ENCODE peak calls at places on chromosome 7, in nine cellular contexts. One of them, this sample, is unnamed.

GRCh38 chr7:121557034-121557892 is 161.2 kb upstream of the FAM3C start:
- DNase-seq in Jurkat, Clone E6-1: no peak
- DNase-seq in amniotic stem cell: no peak
- DNase-seq in HTR-8/SVneo: no peak
- DNase-seq in GM12878: no peak
- DNase-seq in stimulated activated effector memory CD8-positive, alpha-beta T cell treated with anti-CD3 and anti-CD28 coated beads, Interleukin-12 subunit alpha, Interleukin-12 subunit beta, amount 100 ng/mL, for 72 hours: no peak
- DNase-seq in astrocyte of the spinal cord: peak
- DNase-seq in stimulated activated CD4-positive, alpha-beta T cell treated with anti-CD3 and anti-CD28 coated beads, Interleukin-4, amount 100 ng/mL, for 1 hour: no peak
- DNase-seq in RCC 7860: peak
- DNase-seq in this sample: no peak

GRCh38 chr7:44286618-44287487 is 38.5 kb downstream of the CAMK2B start:
- DNase-seq in amniotic stem cell: no peak
- DNase-seq in stimulated activated effector memory CD8-positive, alpha-beta T cell treated with anti-CD3 and anti-CD28 coated beads, Interleukin-12 subunit alpha, Interleukin-12 subunit beta, amount 100 ng/mL, for 72 hours: no peak
- DNase-seq in astrocyte of the spinal cord: no peak
- DNase-seq in Jurkat, Clone E6-1: no peak
- DNase-seq in HTR-8/SVneo: no peak
- DNase-seq in GM12878: no peak
- DNase-seq in RCC 7860: no peak
- DNase-seq in stimulated activated CD4-positive, alpha-beta T cell treated with anti-CD3 and anti-CD28 coated beads, Interleukin-4, amount 100 ng/mL, for 1 hour: no peak
- DNase-seq in this sample: no peak

GRCh38 chr7:122305475-122306319 is 1.1 kb upstream of the FEZF1 start:
- DNase-seq in HTR-8/SVneo: no peak
- DNase-seq in Jurkat, Clone E6-1: no peak
- DNase-seq in stimulated activated CD4-positive, alpha-beta T cell treated with anti-CD3 and anti-CD28 coated beads, Interleukin-4, amount 100 ng/mL, for 1 hour: no peak
- DNase-seq in amniotic stem cell: no peak
- DNase-seq in stimulated activated effector memory CD8-positive, alpha-beta T cell treated with anti-CD3 and anti-CD28 coated beads, Interleukin-12 subunit alpha, Interleukin-12 subunit beta, amount 100 ng/mL, for 72 hours: no peak
- DNase-seq in RCC 7860: no peak
- DNase-seq in astrocyte of the spinal cord: peak
- DNase-seq in GM12878: no peak
- DNase-seq in this sample: peak

GRCh38 chr7:147412782-147413186 is 1177.8 kb upstream of the C7orf33 start:
- DNase-seq in astrocyte of the spinal cord: peak
- DNase-seq in GM12878: no peak
- DNase-seq in Jurkat, Clone E6-1: no peak
- DNase-seq in HTR-8/SVneo: peak
- DNase-seq in stimulated activated CD4-positive, alpha-beta T cell treated with anti-CD3 and anti-CD28 coated beads, Interleukin-4, amount 100 ng/mL, for 1 hour: no peak
- DNase-seq in RCC 7860: peak
- DNase-seq in amniotic stem cell: peak
- DNase-seq in stimulated activated effector memory CD8-positive, alpha-beta T cell treated with anti-CD3 and anti-CD28 coated beads, Interleukin-12 subunit alpha, Interleukin-12 subunit beta, amount 100 ng/mL, for 72 hours: no peak
- DNase-seq in this sample: no peak

GRCh38 chr7:145698526-145699262 is 417.9 kb upstream of the CNTNAP2 start:
- DNase-seq in amniotic stem cell: no peak
- DNase-seq in stimulated activated effector memory CD8-positive, alpha-beta T cell treated with anti-CD3 and anti-CD28 coated beads, Interleukin-12 subunit alpha, Interleukin-12 subunit beta, amount 100 ng/mL, for 72 hours: no peak
- DNase-seq in Jurkat, Clone E6-1: no peak
- DNase-seq in GM12878: no peak
- DNase-seq in stimulated activated CD4-positive, alpha-beta T cell treated with anti-CD3 and anti-CD28 coated beads, Interleukin-4, amount 100 ng/mL, for 1 hour: no peak
- DNase-seq in RCC 7860: no peak
- DNase-seq in astrocyte of the spinal cord: peak
- DNase-seq in HTR-8/SVneo: no peak
- DNase-seq in this sample: no peak

GRCh38 chr7:50792342-50793114 is 9.8 kb upstream of the GRB10 start:
- DNase-seq in GM12878: no peak
- DNase-seq in RCC 7860: peak
- DNase-seq in Jurkat, Clone E6-1: no peak
- DNase-seq in amniotic stem cell: no peak
- DNase-seq in HTR-8/SVneo: no peak
- DNase-seq in astrocyte of the spinal cord: peak
- DNase-seq in stimulated activated CD4-positive, alpha-beta T cell treated with anti-CD3 and anti-CD28 coated beads, Interleukin-4, amount 100 ng/mL, for 1 hour: peak
- DNase-seq in stimulated activated effector memory CD8-positive, alpha-beta T cell treated with anti-CD3 and anti-CD28 coated beads, Interleukin-12 subunit alpha, Interleukin-12 subunit beta, amount 100 ng/mL, for 72 hours: no peak
- DNase-seq in this sample: peak

GRCh38 chr7:2157473-2158279 is 75.1 kb downstream of the MAD1L1 start:
- DNase-seq in stimulated activated CD4-positive, alpha-beta T cell treated with anti-CD3 and anti-CD28 coated beads, Interleukin-4, amount 100 ng/mL, for 1 hour: no peak
- DNase-seq in amniotic stem cell: no peak
- DNase-seq in RCC 7860: no peak
- DNase-seq in HTR-8/SVneo: no peak
- DNase-seq in Jurkat, Clone E6-1: peak
- DNase-seq in GM12878: no peak
- DNase-seq in astrocyte of the spinal cord: peak
- DNase-seq in stimulated activated effector memory CD8-positive, alpha-beta T cell treated with anti-CD3 and anti-CD28 coated beads, Interleukin-12 subunit alpha, Interleukin-12 subunit beta, amount 100 ng/mL, for 72 hours: no peak
- DNase-seq in this sample: no peak

GRCh38 chr7:24318326-24318725 is 34.3 kb downstream of the NPY start:
- DNase-seq in stimulated activated effector memory CD8-positive, alpha-beta T cell treated with anti-CD3 and anti-CD28 coated beads, Interleukin-12 subunit alpha, Interleukin-12 subunit beta, amount 100 ng/mL, for 72 hours: no peak
- DNase-seq in RCC 7860: no peak
- DNase-seq in Jurkat, Clone E6-1: no peak
- DNase-seq in HTR-8/SVneo: no peak
- DNase-seq in GM12878: no peak
- DNase-seq in astrocyte of the spinal cord: no peak
- DNase-seq in amniotic stem cell: no peak
- DNase-seq in stimulated activated CD4-positive, alpha-beta T cell treated with anti-CD3 and anti-CD28 coated beads, Interleukin-4, amount 100 ng/mL, for 1 hour: no peak
- DNase-seq in this sample: peak

GRCh38 chr7:127798023-127798422 is 146.0 kb downstream of the SND1 start:
- DNase-seq in astrocyte of the spinal cord: no peak
- DNase-seq in stimulated activated effector memory CD8-positive, alpha-beta T cell treated with anti-CD3 and anti-CD28 coated beads, Interleukin-12 subunit alpha, Interleukin-12 subunit beta, amount 100 ng/mL, for 72 hours: no peak
- DNase-seq in Jurkat, Clone E6-1: no peak
- DNase-seq in GM12878: no peak
- DNase-seq in RCC 7860: no peak
- DNase-seq in stimulated activated CD4-positive, alpha-beta T cell treated with anti-CD3 and anti-CD28 coated beads, Interleukin-4, amount 100 ng/mL, for 1 hour: no peak
- DNase-seq in amniotic stem cell: no peak
- DNase-seq in HTR-8/SVneo: no peak
- DNase-seq in this sample: no peak

GRCh38 chr7:134936893-134937520 is 49.3 kb upstream of the AGBL3 start:
- DNase-seq in stimulated activated CD4-positive, alpha-beta T cell treated with anti-CD3 and anti-CD28 coated beads, Interleukin-4, amount 100 ng/mL, for 1 hour: no peak
- DNase-seq in HTR-8/SVneo: no peak
- DNase-seq in astrocyte of the spinal cord: peak
- DNase-seq in GM12878: no peak
- DNase-seq in Jurkat, Clone E6-1: no peak
- DNase-seq in amniotic stem cell: no peak
- DNase-seq in stimulated activated effector memory CD8-positive, alpha-beta T cell treated with anti-CD3 and anti-CD28 coated beads, Interleukin-12 subunit alpha, Interleukin-12 subunit beta, amount 100 ng/mL, for 72 hours: no peak
- DNase-seq in RCC 7860: no peak
- DNase-seq in this sample: no peak

GRCh38 chr7:27167170-27167505 is 1.8 kb upstream of the HOXA9 start:
- DNase-seq in stimulated activated CD4-positive, alpha-beta T cell treated with anti-CD3 and anti-CD28 coated beads, Interleukin-4, amount 100 ng/mL, for 1 hour: no peak
- DNase-seq in amniotic stem cell: no peak
- DNase-seq in GM12878: no peak
- DNase-seq in astrocyte of the spinal cord: no peak
- DNase-seq in RCC 7860: peak
- DNase-seq in stimulated activated effector memory CD8-positive, alpha-beta T cell treated with anti-CD3 and anti-CD28 coated beads, Interleukin-12 subunit alpha, Interleukin-12 subunit beta, amount 100 ng/mL, for 72 hours: no peak
- DNase-seq in Jurkat, Clone E6-1: no peak
- DNase-seq in HTR-8/SVneo: no peak
- DNase-seq in this sample: no peak

GRCh38 chr7:24197852-24198251 is 86.1 kb upstream of the NPY start:
- DNase-seq in GM12878: no peak
- DNase-seq in amniotic stem cell: no peak
- DNase-seq in Jurkat, Clone E6-1: no peak
- DNase-seq in stimulated activated CD4-positive, alpha-beta T cell treated with anti-CD3 and anti-CD28 coated beads, Interleukin-4, amount 100 ng/mL, for 1 hour: no peak
- DNase-seq in RCC 7860: peak
- DNase-seq in astrocyte of the spinal cord: no peak
- DNase-seq in stimulated activated effector memory CD8-positive, alpha-beta T cell treated with anti-CD3 and anti-CD28 coated beads, Interleukin-12 subunit alpha, Interleukin-12 subunit beta, amount 100 ng/mL, for 72 hours: no peak
- DNase-seq in HTR-8/SVneo: peak
- DNase-seq in this sample: no peak

GRCh38 chr7:57867884-57868701 is 418.1 kb downstream of the ZNF716 start:
- DNase-seq in Jurkat, Clone E6-1: no peak
- DNase-seq in RCC 7860: no peak
- DNase-seq in amniotic stem cell: no peak
- DNase-seq in stimulated activated effector memory CD8-positive, alpha-beta T cell treated with anti-CD3 and anti-CD28 coated beads, Interleukin-12 subunit alpha, Interleukin-12 subunit beta, amount 100 ng/mL, for 72 hours: no peak
- DNase-seq in astrocyte of the spinal cord: no peak
- DNase-seq in GM12878: no peak
- DNase-seq in stimulated activated CD4-positive, alpha-beta T cell treated with anti-CD3 and anti-CD28 coated beads, Interleukin-4, amount 100 ng/mL, for 1 hour: no peak
- DNase-seq in HTR-8/SVneo: no peak
- DNase-seq in this sample: peak

GRCh38 chr7:50754684-50755083 is 28.0 kb downstream of the GRB10 start:
- DNase-seq in stimulated activated effector memory CD8-positive, alpha-beta T cell treated with anti-CD3 and anti-CD28 coated beads, Interleukin-12 subunit alpha, Interleukin-12 subunit beta, amount 100 ng/mL, for 72 hours: no peak
- DNase-seq in Jurkat, Clone E6-1: no peak
- DNase-seq in stimulated activated CD4-positive, alpha-beta T cell treated with anti-CD3 and anti-CD28 coated beads, Interleukin-4, amount 100 ng/mL, for 1 hour: no peak
- DNase-seq in amniotic stem cell: no peak
- DNase-seq in astrocyte of the spinal cord: no peak
- DNase-seq in GM12878: no peak
- DNase-seq in HTR-8/SVneo: no peak
- DNase-seq in RCC 7860: no peak
- DNase-seq in this sample: no peak

GRCh38 chr7:44565097-44565794 is 8.5 kb downstream of the DDX56 start:
- DNase-seq in HTR-8/SVneo: peak
- DNase-seq in astrocyte of the spinal cord: peak
- DNase-seq in RCC 7860: peak
- DNase-seq in stimulated activated effector memory CD8-positive, alpha-beta T cell treated with anti-CD3 and anti-CD28 coated beads, Interleukin-12 subunit alpha, Interleukin-12 subunit beta, amount 100 ng/mL, for 72 hours: peak
- DNase-seq in stimulated activated CD4-positive, alpha-beta T cell treated with anti-CD3 and anti-CD28 coated beads, Interleukin-4, amount 100 ng/mL, for 1 hour: peak
- DNase-seq in Jurkat, Clone E6-1: no peak
- DNase-seq in amniotic stem cell: peak
- DNase-seq in GM12878: no peak
- DNase-seq in this sample: peak

GRCh38 chr7:107996072-107996824 is 6.7 kb downstream of the LAMB1 start:
- DNase-seq in GM12878: no peak
- DNase-seq in RCC 7860: peak
- DNase-seq in HTR-8/SVneo: no peak
- DNase-seq in amniotic stem cell: no peak
- DNase-seq in Jurkat, Clone E6-1: no peak
- DNase-seq in astrocyte of the spinal cord: no peak
- DNase-seq in stimulated activated effector memory CD8-positive, alpha-beta T cell treated with anti-CD3 and anti-CD28 coated beads, Interleukin-12 subunit alpha, Interleukin-12 subunit beta, amount 100 ng/mL, for 72 hours: no peak
- DNase-seq in stimulated activated CD4-positive, alpha-beta T cell treated with anti-CD3 and anti-CD28 coated beads, Interleukin-4, amount 100 ng/mL, for 1 hour: no peak
- DNase-seq in this sample: no peak

GRCh38 chr7:1105189-1105588 is 17.3 kb downstream of the GPER1 start:
- DNase-seq in amniotic stem cell: no peak
- DNase-seq in astrocyte of the spinal cord: no peak
- DNase-seq in stimulated activated CD4-positive, alpha-beta T cell treated with anti-CD3 and anti-CD28 coated beads, Interleukin-4, amount 100 ng/mL, for 1 hour: no peak
- DNase-seq in stimulated activated effector memory CD8-positive, alpha-beta T cell treated with anti-CD3 and anti-CD28 coated beads, Interleukin-12 subunit alpha, Interleukin-12 subunit beta, amount 100 ng/mL, for 72 hours: no peak
- DNase-seq in HTR-8/SVneo: no peak
- DNase-seq in Jurkat, Clone E6-1: no peak
- DNase-seq in GM12878: peak
- DNase-seq in RCC 7860: no peak
- DNase-seq in this sample: no peak

GRCh38 chr7:98163704-98164478 is 47.3 kb upstream of the BHLHA15 start:
- DNase-seq in GM12878: no peak
- DNase-seq in Jurkat, Clone E6-1: no peak
- DNase-seq in HTR-8/SVneo: no peak
- DNase-seq in amniotic stem cell: no peak
- DNase-seq in stimulated activated CD4-positive, alpha-beta T cell treated with anti-CD3 and anti-CD28 coated beads, Interleukin-4, amount 100 ng/mL, for 1 hour: no peak
- DNase-seq in RCC 7860: no peak
- DNase-seq in stimulated activated effector memory CD8-positive, alpha-beta T cell treated with anti-CD3 and anti-CD28 coated beads, Interleukin-12 subunit alpha, Interleukin-12 subunit beta, amount 100 ng/mL, for 72 hours: no peak
- DNase-seq in astrocyte of the spinal cord: peak
- DNase-seq in this sample: no peak

GRCh38 chr7:117997862-117998825 is 124.9 kb upstream of the CTTNBP2 start:
- DNase-seq in stimulated activated CD4-positive, alpha-beta T cell treated with anti-CD3 and anti-CD28 coated beads, Interleukin-4, amount 100 ng/mL, for 1 hour: no peak
- DNase-seq in GM12878: no peak
- DNase-seq in RCC 7860: peak
- DNase-seq in astrocyte of the spinal cord: peak
- DNase-seq in stimulated activated effector memory CD8-positive, alpha-beta T cell treated with anti-CD3 and anti-CD28 coated beads, Interleukin-12 subunit alpha, Interleukin-12 subunit beta, amount 100 ng/mL, for 72 hours: no peak
- DNase-seq in amniotic stem cell: no peak
- DNase-seq in HTR-8/SVneo: no peak
- DNase-seq in Jurkat, Clone E6-1: no peak
- DNase-seq in this sample: no peak

GRCh38 chr7:1693419-1693990 is 23.4 kb downstream of the ELFN1 start:
- DNase-seq in stimulated activated effector memory CD8-positive, alpha-beta T cell treated with anti-CD3 and anti-CD28 coated beads, Interleukin-12 subunit alpha, Interleukin-12 subunit beta, amount 100 ng/mL, for 72 hours: no peak
- DNase-seq in Jurkat, Clone E6-1: no peak
- DNase-seq in stimulated activated CD4-positive, alpha-beta T cell treated with anti-CD3 and anti-CD28 coated beads, Interleukin-4, amount 100 ng/mL, for 1 hour: no peak
- DNase-seq in GM12878: no peak
- DNase-seq in amniotic stem cell: no peak
- DNase-seq in RCC 7860: no peak
- DNase-seq in astrocyte of the spinal cord: no peak
- DNase-seq in HTR-8/SVneo: no peak
- DNase-seq in this sample: no peak

GRCh38 chr7:19690736-19691135 is 18.1 kb downstream of the POLR1F start:
- DNase-seq in stimulated activated effector memory CD8-positive, alpha-beta T cell treated with anti-CD3 and anti-CD28 coated beads, Interleukin-12 subunit alpha, Interleukin-12 subunit beta, amount 100 ng/mL, for 72 hours: no peak
- DNase-seq in GM12878: no peak
- DNase-seq in Jurkat, Clone E6-1: no peak
- DNase-seq in RCC 7860: no peak
- DNase-seq in astrocyte of the spinal cord: no peak
- DNase-seq in stimulated activated CD4-positive, alpha-beta T cell treated with anti-CD3 and anti-CD28 coated beads, Interleukin-4, amount 100 ng/mL, for 1 hour: no peak
- DNase-seq in HTR-8/SVneo: no peak
- DNase-seq in amniotic stem cell: no peak
- DNase-seq in this sample: peak

GRCh38 chr7:105811189-105811847 is 65.1 kb downstream of the ATXN7L1 start:
- DNase-seq in Jurkat, Clone E6-1: no peak
- DNase-seq in GM12878: no peak
- DNase-seq in RCC 7860: no peak
- DNase-seq in HTR-8/SVneo: no peak
- DNase-seq in stimulated activated effector memory CD8-positive, alpha-beta T cell treated with anti-CD3 and anti-CD28 coated beads, Interleukin-12 subunit alpha, Interleukin-12 subunit beta, amount 100 ng/mL, for 72 hours: no peak
- DNase-seq in stimulated activated CD4-positive, alpha-beta T cell treated with anti-CD3 and anti-CD28 coated beads, Interleukin-4, amount 100 ng/mL, for 1 hour: no peak
- DNase-seq in astrocyte of the spinal cord: no peak
- DNase-seq in amniotic stem cell: no peak
- DNase-seq in this sample: no peak

GRCh38 chr7:134031835-134032617 is 95.1 kb upstream of the LRGUK start:
- DNase-seq in Jurkat, Clone E6-1: peak
- DNase-seq in RCC 7860: no peak
- DNase-seq in HTR-8/SVneo: no peak
- DNase-seq in amniotic stem cell: no peak
- DNase-seq in stimulated activated CD4-positive, alpha-beta T cell treated with anti-CD3 and anti-CD28 coated beads, Interleukin-4, amount 100 ng/mL, for 1 hour: no peak
- DNase-seq in stimulated activated effector memory CD8-positive, alpha-beta T cell treated with anti-CD3 and anti-CD28 coated beads, Interleukin-12 subunit alpha, Interleukin-12 subunit beta, amount 100 ng/mL, for 72 hours: no peak
- DNase-seq in astrocyte of the spinal cord: no peak
- DNase-seq in GM12878: no peak
- DNase-seq in this sample: peak

GRCh38 chr7:67542916-67543315 is 546.3 kb downstream of the TYW1 start:
- DNase-seq in amniotic stem cell: no peak
- DNase-seq in Jurkat, Clone E6-1: no peak
- DNase-seq in stimulated activated CD4-positive, alpha-beta T cell treated with anti-CD3 and anti-CD28 coated beads, Interleukin-4, amount 100 ng/mL, for 1 hour: no peak
- DNase-seq in stimulated activated effector memory CD8-positive, alpha-beta T cell treated with anti-CD3 and anti-CD28 coated beads, Interleukin-12 subunit alpha, Interleukin-12 subunit beta, amount 100 ng/mL, for 72 hours: no peak
- DNase-seq in GM12878: no peak
- DNase-seq in astrocyte of the spinal cord: no peak
- DNase-seq in HTR-8/SVneo: no peak
- DNase-seq in RCC 7860: no peak
- DNase-seq in this sample: no peak

GRCh38 chr7:64875258-64875657 is 27.8 kb upstream of the ZNF273 start:
- DNase-seq in RCC 7860: no peak
- DNase-seq in HTR-8/SVneo: no peak
- DNase-seq in stimulated activated CD4-positive, alpha-beta T cell treated with anti-CD3 and anti-CD28 coated beads, Interleukin-4, amount 100 ng/mL, for 1 hour: no peak
- DNase-seq in amniotic stem cell: no peak
- DNase-seq in stimulated activated effector memory CD8-positive, alpha-beta T cell treated with anti-CD3 and anti-CD28 coated beads, Interleukin-12 subunit alpha, Interleukin-12 subunit beta, amount 100 ng/mL, for 72 hours: no peak
- DNase-seq in GM12878: no peak
- DNase-seq in astrocyte of the spinal cord: no peak
- DNase-seq in Jurkat, Clone E6-1: no peak
- DNase-seq in this sample: no peak

GRCh38 chr7:69710773-69711445 is 112.6 kb downstream of the AUTS2 start:
- DNase-seq in astrocyte of the spinal cord: no peak
- DNase-seq in stimulated activated effector memory CD8-positive, alpha-beta T cell treated with anti-CD3 and anti-CD28 coated beads, Interleukin-12 subunit alpha, Interleukin-12 subunit beta, amount 100 ng/mL, for 72 hours: no peak
- DNase-seq in GM12878: no peak
- DNase-seq in HTR-8/SVneo: no peak
- DNase-seq in RCC 7860: no peak
- DNase-seq in amniotic stem cell: no peak
- DNase-seq in Jurkat, Clone E6-1: no peak
- DNase-seq in stimulated activated CD4-positive, alpha-beta T cell treated with anti-CD3 and anti-CD28 coated beads, Interleukin-4, amount 100 ng/mL, for 1 hour: no peak
- DNase-seq in this sample: no peak

This sample was measured in SK-MEL-5.